ENCODE peak calls at places on chromosomes 11 and 22, in seven cellular contexts. J is K562, O is H1, W is HCT116, H is SK-N-SH, Y is GM12878, K is HepG2. D is an unnamed sample.

GRCh38 chr11:61911124-61911700 is 6.2 kb downstream of the RAB3IL1 start:
- DNase-seq in H (peak; percentile 17), Y (no peak), K (no peak), W (no peak), O (no peak), J (no peak), D (no peak)

GRCh38 chr22:40620464-40621046 is 16.0 kb downstream of the MRTFA start:
- DNase-seq in W (peak; percentile 66), H (no peak), Y (no peak), O (no peak), K (no peak), J (peak; percentile 35), D (no peak)

GRCh38 chr11:117830072-117830471 is 5.5 kb upstream of the FXYD2 start:
- DNase-seq in Y (no peak), K (no peak), J (no peak), O (no peak), W (no peak), H (no peak), D (no peak)

GRCh38 chr22:45866398-45867117 is 110.4 kb downstream of the WNT7B start:
- DNase-seq in Y (no peak), K (no peak), W (no peak), H (peak; percentile 56), J (no peak), O (peak; percentile 52), D (no peak)

GRCh38 chr11:65891180-65892136 is 985 bp downstream of the CCDC85B start:
- DNase-seq in Y (no peak), O (peak; percentile 72), W (no peak), J (no peak), K (peak; percentile 78), H (peak; percentile 65), D (no peak)

GRCh38 chr11:15969281-15969680 is 387.1 kb downstream of the SOX6 start:
- DNase-seq in Y (peak; percentile 32), H (no peak), J (peak; percentile 67), K (peak; percentile 43), O (no peak), W (no peak), D (no peak)

GRCh38 chr11:7657306-7658025 is 15.8 kb downstream of the CYB5R2 start:
- DNase-seq in J (peak; percentile 38), O (peak; percentile 65), H (peak; percentile 68), W (peak; percentile 28), Y (no peak), K (peak; percentile 67), D (peak; percentile 87)

GRCh38 chr11:14773755-14774154 is 118.3 kb downstream of the CYP2R1 start:
- DNase-seq in K (no peak), Y (no peak), O (no peak), J (no peak), H (no peak), W (no peak), D (no peak)

GRCh38 chr11:126318642-126319373 is 14.9 kb downstream of the DCPS start:
- DNase-seq in W (no peak), O (no peak), K (no peak), Y (peak; percentile 55), H (peak; percentile 46), J (no peak), D (no peak)

GRCh38 chr11:104332110-104332509 is 168.2 kb upstream of the PDGFD start:
- DNase-seq in W (peak; percentile 32), K (peak; percentile 5), J (no peak), O (peak; percentile 80), H (no peak), Y (no peak), D (peak; percentile 61)

GRCh38 chr11:100546714-100547113 is 140.4 kb upstream of the ARHGAP42 start:
- DNase-seq in W (peak; percentile 21), Y (no peak), K (no peak), H (no peak), J (no peak), O (no peak), D (peak; percentile 63)

GRCh38 chr11:33515347-33515746 is 185.3 kb downstream of the C11orf91 start:
- DNase-seq in O (no peak), W (no peak), Y (no peak), H (no peak), K (no peak), J (no peak), D (no peak)

GRCh38 chr22:31680764-31681624 is 19.0 kb upstream of the PISD start:
- DNase-seq in H (no peak), O (no peak), J (no peak), K (no peak), Y (no peak), W (no peak), D (no peak)
- TF ChIP-seq JUND in H (peak; percentile 47), O (no peak), J (no peak), K (no peak), Y (no peak), W (no peak), D (no peak)

GRCh38 chr22:49607821-49608220 is 219.9 kb downstream of the BRD1 start:
- DNase-seq in W (no peak), J (no peak), H (no peak), K (no peak), O (no peak), Y (no peak), D (no peak)
- TF ChIP-seq JUND in W (no peak), J (no peak), H (no peak), K (no peak), O (no peak), Y (no peak), D (no peak)

GRCh38 chr11:35192347-35192746 is 53.4 kb downstream of the CD44 start:
- DNase-seq in J (no peak), K (peak; percentile 34), H (peak; percentile 3), W (no peak), Y (no peak), O (no peak), D (no peak)

GRCh38 chr11:35193767-35194166 is 54.8 kb downstream of the CD44 start:
- DNase-seq in O (no peak), J (no peak), H (no peak), W (no peak), Y (no peak), K (no peak), D (no peak)

GRCh38 chr11:35185696-35186095 is 46.7 kb downstream of the CD44 start:
- DNase-seq in K (no peak), Y (no peak), H (no peak), J (no peak), O (no peak), W (no peak), D (no peak)

GRCh38 chr11:35187996-35188395 is 49.0 kb downstream of the CD44 start:
- DNase-seq in H (no peak), W (no peak), J (no peak), K (no peak), Y (no peak), O (no peak), D (no peak)

GRCh38 chr11:35190804-35191348 is 51.9 kb downstream of the CD44 start:
- DNase-seq in O (no peak), Y (no peak), W (no peak), K (peak; percentile 68), H (no peak), J (no peak), D (no peak)
- TF ChIP-seq JUND in O (no peak), Y (no peak), W (no peak), K (no peak), H (no peak), J (no peak), D (no peak)

DNA sequence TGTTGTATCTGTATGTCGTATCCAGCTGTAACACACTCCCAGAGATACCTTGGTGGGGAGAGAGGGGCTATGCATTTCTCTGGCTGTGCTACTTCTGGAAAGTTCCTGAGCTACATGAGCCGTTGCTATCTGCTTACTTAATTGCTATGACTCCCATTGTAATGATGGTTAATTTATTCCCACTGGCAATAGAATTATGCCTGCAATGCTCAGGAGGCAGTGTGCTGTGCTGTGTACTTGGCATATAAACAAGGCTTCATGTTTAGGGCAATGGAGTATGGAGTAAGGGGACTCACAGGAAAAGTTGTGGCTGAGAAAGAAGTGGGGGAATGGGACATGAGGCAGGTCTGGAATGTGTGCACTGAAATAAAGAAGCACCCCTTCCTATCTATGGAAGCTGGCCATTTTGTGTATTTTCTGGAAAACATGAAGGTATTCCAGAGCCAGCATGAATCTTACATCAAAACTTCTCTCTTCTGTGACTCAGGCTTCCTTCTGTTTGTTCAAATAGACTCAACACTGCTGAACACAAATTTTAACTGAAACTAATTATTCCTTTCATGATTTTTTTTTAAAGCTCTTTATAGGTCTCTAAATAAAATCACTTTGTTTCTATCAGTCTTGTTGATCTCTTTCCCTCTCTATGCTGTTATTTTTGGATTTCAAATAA is 40.6 kb downstream of the CD44 start:
- DNase-seq in H (no peak), J (no peak), O (no peak), K (no peak), W (no peak), Y (no peak), D (no peak)
- TF ChIP-seq JUND in H (no peak), J (no peak), O (no peak), K (no peak), W (no peak), Y (no peak), D (no peak)

DNA sequence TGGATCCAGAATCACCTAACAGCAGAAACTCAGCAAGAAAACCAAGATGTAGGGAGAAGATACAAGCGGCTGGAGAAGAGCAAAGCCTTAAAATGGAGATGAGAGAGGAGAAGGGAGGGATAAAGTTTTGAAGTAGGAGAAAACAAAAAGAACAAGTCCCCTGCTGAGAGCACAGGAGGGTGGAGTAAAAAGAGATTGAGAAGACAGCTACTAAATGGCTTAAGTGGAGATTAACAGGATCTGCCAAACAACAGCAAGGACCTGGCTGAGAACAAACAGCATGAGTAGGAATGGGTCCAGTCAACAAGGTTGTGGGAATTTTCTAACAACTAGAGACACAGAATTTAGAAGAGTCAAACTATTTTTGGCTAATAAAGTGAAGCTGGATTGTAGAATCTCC is 18.1 kb downstream of the BTG4 start:
- DNase-seq in Y (no peak), W (no peak), H (no peak), J (no peak), K (no peak), O (no peak), D (no peak)
- TF ChIP-seq JUND in Y (no peak), W (no peak), H (no peak), J (no peak), K (no peak), O (no peak), D (no peak)